ENCODE peak calls at places on chromosomes 16 and 17, in eight cellular contexts. One of them, this sample, is unnamed.
A peak's percentile ranks its signal among the peaks of the same experiment; 100 is the strongest.

GRCh38 chr17:21003007-21003621 is 39.7 kb downstream of the USP22 start:
- DNase-seq in Daoy: no peak
- DNase-seq in heart left ventricle: no peak
- DNase-seq in iris pigment epithelial cell: no peak
- DNase-seq in NCI-H187: no peak
- DNase-seq in endothelial cell of umbilical vein: no peak
- DNase-seq in activated CD4-positive, alpha-beta T cell treated with anti-CD3 and anti-CD28 coated beads for 36 hours: no peak
- DNase-seq in lung microvascular endothelial cell: no peak
- DNase-seq in this sample: no peak

GRCh38 chr17:27975146-27976011 is 67.1 kb upstream of the NLK start:
- DNase-seq in lung microvascular endothelial cell: peak; percentile 57
- DNase-seq in Daoy: peak; percentile 34
- DNase-seq in iris pigment epithelial cell: peak; percentile 28
- DNase-seq in heart left ventricle: no peak
- DNase-seq in NCI-H187: no peak
- DNase-seq in endothelial cell of umbilical vein: peak; percentile 10
- DNase-seq in activated CD4-positive, alpha-beta T cell treated with anti-CD3 and anti-CD28 coated beads for 36 hours: no peak
- DNase-seq in this sample: no peak

GRCh38 chr17:39838784-39839183 is 25.3 kb downstream of the IKZF3 start:
- DNase-seq in iris pigment epithelial cell: no peak
- DNase-seq in Daoy: no peak
- DNase-seq in activated CD4-positive, alpha-beta T cell treated with anti-CD3 and anti-CD28 coated beads for 36 hours: no peak
- DNase-seq in heart left ventricle: no peak
- DNase-seq in endothelial cell of umbilical vein: no peak
- DNase-seq in NCI-H187: no peak
- DNase-seq in lung microvascular endothelial cell: no peak
- DNase-seq in this sample: no peak

GRCh38 chr17:59762022-59762825 is 54.8 kb downstream of the VMP1 start:
- DNase-seq in lung microvascular endothelial cell: peak; percentile 76
- DNase-seq in endothelial cell of umbilical vein: peak; percentile 83
- DNase-seq in iris pigment epithelial cell: peak; percentile 87
- DNase-seq in Daoy: peak; percentile 61
- DNase-seq in activated CD4-positive, alpha-beta T cell treated with anti-CD3 and anti-CD28 coated beads for 36 hours: no peak
- DNase-seq in heart left ventricle: no peak
- DNase-seq in NCI-H187: no peak
- DNase-seq in this sample: no peak

GRCh38 chr17:15966879-15967248 is 21.9 kb downstream of the ADORA2B start:
- DNase-seq in iris pigment epithelial cell: no peak
- DNase-seq in activated CD4-positive, alpha-beta T cell treated with anti-CD3 and anti-CD28 coated beads for 36 hours: no peak
- DNase-seq in endothelial cell of umbilical vein: no peak
- DNase-seq in Daoy: peak; percentile 69
- DNase-seq in NCI-H187: no peak
- DNase-seq in lung microvascular endothelial cell: no peak
- DNase-seq in heart left ventricle: no peak
- DNase-seq in this sample: no peak

GRCh38 chr16:24755201-24755874 is 25.9 kb downstream of the TNRC6A start:
- DNase-seq in endothelial cell of umbilical vein: no peak
- DNase-seq in iris pigment epithelial cell: no peak
- DNase-seq in heart left ventricle: no peak
- DNase-seq in lung microvascular endothelial cell: no peak
- DNase-seq in NCI-H187: no peak
- DNase-seq in Daoy: no peak
- DNase-seq in activated CD4-positive, alpha-beta T cell treated with anti-CD3 and anti-CD28 coated beads for 36 hours: no peak
- DNase-seq in this sample: no peak

GRCh38 chr16:88659160-88659559 is 3.7 kb downstream of the MVD start:
- DNase-seq in NCI-H187: no peak
- DNase-seq in endothelial cell of umbilical vein: no peak
- DNase-seq in iris pigment epithelial cell: no peak
- DNase-seq in heart left ventricle: no peak
- DNase-seq in Daoy: no peak
- DNase-seq in lung microvascular endothelial cell: no peak
- DNase-seq in activated CD4-positive, alpha-beta T cell treated with anti-CD3 and anti-CD28 coated beads for 36 hours: no peak
- DNase-seq in this sample: no peak

GRCh38 chr16:11534262-11534661 is 52.5 kb downstream of the LITAF start:
- DNase-seq in Daoy: no peak
- DNase-seq in lung microvascular endothelial cell: no peak
- DNase-seq in NCI-H187: no peak
- DNase-seq in heart left ventricle: no peak
- DNase-seq in iris pigment epithelial cell: peak; percentile 15
- DNase-seq in activated CD4-positive, alpha-beta T cell treated with anti-CD3 and anti-CD28 coated beads for 36 hours: no peak
- DNase-seq in endothelial cell of umbilical vein: no peak
- DNase-seq in this sample: no peak

GRCh38 chr17:7438050-7438614 is 1.2 kb upstream of the FGF11 start:
- DNase-seq in NCI-H187: no peak
- DNase-seq in Daoy: peak; percentile 72
- DNase-seq in lung microvascular endothelial cell: no peak
- DNase-seq in endothelial cell of umbilical vein: peak; percentile 18
- DNase-seq in heart left ventricle: peak; percentile 91
- DNase-seq in iris pigment epithelial cell: no peak
- DNase-seq in activated CD4-positive, alpha-beta T cell treated with anti-CD3 and anti-CD28 coated beads for 36 hours: peak; percentile 84
- DNase-seq in this sample: no peak

GRCh38 chr17:13114601-13115024 is 96.8 kb upstream of the ELAC2 start:
- DNase-seq in activated CD4-positive, alpha-beta T cell treated with anti-CD3 and anti-CD28 coated beads for 36 hours: peak; percentile 26
- DNase-seq in iris pigment epithelial cell: peak; percentile 49
- DNase-seq in Daoy: peak; percentile 83
- DNase-seq in endothelial cell of umbilical vein: no peak
- DNase-seq in NCI-H187: no peak
- DNase-seq in lung microvascular endothelial cell: no peak
- DNase-seq in heart left ventricle: no peak
- DNase-seq in this sample: no peak

GRCh38 chr17:41613277-41614082 is 913 bp upstream of the KRT16 start:
- DNase-seq in activated CD4-positive, alpha-beta T cell treated with anti-CD3 and anti-CD28 coated beads for 36 hours: no peak
- DNase-seq in iris pigment epithelial cell: no peak
- DNase-seq in NCI-H187: no peak
- DNase-seq in endothelial cell of umbilical vein: no peak
- DNase-seq in Daoy: no peak
- DNase-seq in lung microvascular endothelial cell: no peak
- DNase-seq in heart left ventricle: peak; percentile 15
- DNase-seq in this sample: no peak

GRCh38 chr16:82382521-82382920 is 212.5 kb upstream of the MPHOSPH6 start:
- DNase-seq in activated CD4-positive, alpha-beta T cell treated with anti-CD3 and anti-CD28 coated beads for 36 hours: no peak
- DNase-seq in Daoy: no peak
- DNase-seq in NCI-H187: no peak
- DNase-seq in endothelial cell of umbilical vein: no peak
- DNase-seq in lung microvascular endothelial cell: no peak
- DNase-seq in iris pigment epithelial cell: no peak
- DNase-seq in heart left ventricle: no peak
- DNase-seq in this sample: no peak

GRCh38 chr16:83392743-83393142 is 415.0 kb upstream of the HSBP1 start:
- DNase-seq in iris pigment epithelial cell: no peak
- DNase-seq in NCI-H187: no peak
- DNase-seq in heart left ventricle: no peak
- DNase-seq in endothelial cell of umbilical vein: no peak
- DNase-seq in activated CD4-positive, alpha-beta T cell treated with anti-CD3 and anti-CD28 coated beads for 36 hours: no peak
- DNase-seq in Daoy: no peak
- DNase-seq in lung microvascular endothelial cell: no peak
- DNase-seq in this sample: no peak

GRCh38 chr17:65268832-65269231 is 131.7 kb downstream of the RGS9 start:
- DNase-seq in activated CD4-positive, alpha-beta T cell treated with anti-CD3 and anti-CD28 coated beads for 36 hours: no peak
- DNase-seq in iris pigment epithelial cell: peak; percentile 55
- DNase-seq in heart left ventricle: no peak
- DNase-seq in Daoy: no peak
- DNase-seq in lung microvascular endothelial cell: peak; percentile 55
- DNase-seq in NCI-H187: no peak
- DNase-seq in endothelial cell of umbilical vein: peak; percentile 27
- DNase-seq in this sample: no peak

GRCh38 chr17:8337802-8338744 is 1.6 kb upstream of the ODF4 start:
- DNase-seq in iris pigment epithelial cell: no peak
- DNase-seq in NCI-H187: no peak
- DNase-seq in heart left ventricle: no peak
- DNase-seq in Daoy: no peak
- DNase-seq in activated CD4-positive, alpha-beta T cell treated with anti-CD3 and anti-CD28 coated beads for 36 hours: peak; percentile 32
- DNase-seq in lung microvascular endothelial cell: no peak
- DNase-seq in endothelial cell of umbilical vein: no peak
- DNase-seq in this sample: no peak

GRCh38 chr16:88699180-88699579 is 7.0 kb downstream of the RNF166 start:
- DNase-seq in NCI-H187: no peak
- DNase-seq in lung microvascular endothelial cell: no peak
- DNase-seq in iris pigment epithelial cell: no peak
- DNase-seq in endothelial cell of umbilical vein: no peak
- DNase-seq in heart left ventricle: no peak
- DNase-seq in Daoy: no peak
- DNase-seq in activated CD4-positive, alpha-beta T cell treated with anti-CD3 and anti-CD28 coated beads for 36 hours: no peak
- DNase-seq in this sample: no peak

GRCh38 chr16:10080031-10080772 is 102.0 kb downstream of the GRIN2A start:
- DNase-seq in activated CD4-positive, alpha-beta T cell treated with anti-CD3 and anti-CD28 coated beads for 36 hours: no peak
- DNase-seq in NCI-H187: no peak
- DNase-seq in lung microvascular endothelial cell: peak; percentile 87
- DNase-seq in iris pigment epithelial cell: peak; percentile 32
- DNase-seq in Daoy: peak; percentile 86
- DNase-seq in heart left ventricle: peak; percentile 66
- DNase-seq in endothelial cell of umbilical vein: peak; percentile 73
- DNase-seq in this sample: no peak

GRCh38 chr17:37726248-37726647 is 18.6 kb downstream of the HNF1B start:
- DNase-seq in lung microvascular endothelial cell: no peak
- DNase-seq in NCI-H187: no peak
- DNase-seq in endothelial cell of umbilical vein: no peak
- DNase-seq in Daoy: no peak
- DNase-seq in heart left ventricle: no peak
- DNase-seq in activated CD4-positive, alpha-beta T cell treated with anti-CD3 and anti-CD28 coated beads for 36 hours: no peak
- DNase-seq in iris pigment epithelial cell: no peak
- DNase-seq in this sample: no peak